ENCODE peak calls at places on chromosomes 13 and 19, in four cellular contexts. One of them, this sample, is unnamed.

GRCh38 chr19:17347361-17347760 is 10.0 kb downstream of the GTPBP3 start:
- DNase-seq in dorsolateral prefrontal cortex: no peak
- DNase-seq in uterus: peak
- DNase-seq in IMR-90: peak
- DNase-seq in this sample: no peak

GRCh38 chr13:98307744-98308524 is 130.9 kb upstream of the RNF113B start:
- DNase-seq in dorsolateral prefrontal cortex: no peak
- DNase-seq in uterus: no peak
- DNase-seq in IMR-90: peak
- DNase-seq in this sample: no peak

GRCh38 chr13:103941506-103942148 is 875.4 kb upstream of the SLC10A2 start:
- DNase-seq in dorsolateral prefrontal cortex: no peak
- DNase-seq in uterus: no peak
- DNase-seq in IMR-90: no peak
- DNase-seq in this sample: no peak

GRCh38 chr19:19749332-19750130 is 16.6 kb upstream of the ZNF14 start:
- DNase-seq in dorsolateral prefrontal cortex: no peak
- DNase-seq in uterus: no peak
- DNase-seq in IMR-90: no peak
- DNase-seq in this sample: no peak

GRCh38 chr13:36858285-36858684 is 39.3 kb downstream of the RFXAP start:
- DNase-seq in dorsolateral prefrontal cortex: no peak
- DNase-seq in uterus: no peak
- DNase-seq in IMR-90: peak
- DNase-seq in this sample: no peak

GRCh38 chr13:109146912-109147624 is 517.7 kb downstream of the MYO16 start:
- DNase-seq in dorsolateral prefrontal cortex: no peak
- DNase-seq in uterus: no peak
- DNase-seq in IMR-90: peak
- DNase-seq in this sample: no peak

GRCh38 chr13:112814905-112815585 is 125.2 kb downstream of the ATP11A start:
- DNase-seq in dorsolateral prefrontal cortex: no peak
- DNase-seq in uterus: no peak
- DNase-seq in IMR-90: peak
- DNase-seq in this sample: no peak

GRCh38 chr13:87535911-87536310 is 135.3 kb upstream of the SLITRK5 start:
- DNase-seq in dorsolateral prefrontal cortex: no peak
- DNase-seq in uterus: no peak
- DNase-seq in IMR-90: no peak
- DNase-seq in this sample: no peak

GRCh38 chr19:54287456-54287855 is 6.5 kb upstream of the LILRB2 start:
- DNase-seq in dorsolateral prefrontal cortex: no peak
- DNase-seq in uterus: no peak
- DNase-seq in IMR-90: peak
- DNase-seq in this sample: no peak

GRCh38 chr13:18996221-18996620 is 185.4 kb downstream of the TUBA3C start:
- DNase-seq in dorsolateral prefrontal cortex: no peak
- DNase-seq in uterus: no peak
- DNase-seq in IMR-90: no peak
- DNase-seq in this sample: no peak

GRCh38 chr19:19132912-19133311 is 5.4 kb downstream of the TMEM161A start:
- DNase-seq in dorsolateral prefrontal cortex: no peak
- DNase-seq in uterus: no peak
- DNase-seq in IMR-90: no peak
- DNase-seq in this sample: no peak

GRCh38 chr19:40717880-40718773 is 1.2 kb downstream of the ITPKC start:
- DNase-seq in dorsolateral prefrontal cortex: no peak
- DNase-seq in uterus: peak
- DNase-seq in IMR-90: peak
- DNase-seq in this sample: no peak

GRCh38 chr13:80704369-80704768 is 363.4 kb upstream of the SPRY2 start:
- DNase-seq in dorsolateral prefrontal cortex: no peak
- DNase-seq in uterus: no peak
- DNase-seq in IMR-90: no peak
- DNase-seq in this sample: no peak

DNA sequence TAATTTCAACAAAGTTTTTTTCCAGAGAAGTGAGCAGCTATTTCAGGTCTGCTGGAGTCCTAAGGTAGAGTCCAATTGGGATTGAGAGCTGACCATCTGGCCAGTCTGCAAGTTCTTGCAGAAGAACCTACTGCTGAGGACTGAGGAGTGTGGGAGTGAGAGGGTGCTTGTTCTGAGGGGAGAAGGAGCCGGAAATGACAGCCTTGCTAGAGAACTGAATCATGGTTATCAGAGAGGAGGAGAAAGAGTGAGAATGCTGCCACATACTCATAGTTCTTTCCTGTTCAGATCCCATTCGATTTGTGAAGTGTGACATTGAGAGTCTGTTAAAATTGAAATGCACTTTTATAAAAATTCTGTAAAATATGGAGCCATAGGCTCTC is 350.0 kb downstream of the KCNRG start:
- DNase-seq in dorsolateral prefrontal cortex: no peak
- DNase-seq in uterus: no peak
- DNase-seq in IMR-90: no peak
- DNase-seq in this sample: no peak
- H3K27ac ChIP-seq in dorsolateral prefrontal cortex: no peak
- H3K27ac ChIP-seq in uterus: no peak
- H3K27ac ChIP-seq in IMR-90: no peak
- H3K27ac ChIP-seq in this sample: no peak

GRCh38 chr19:28235606-28236125 is 977.3 kb downstream of the UQCRFS1 start:
- DNase-seq in dorsolateral prefrontal cortex: no peak
- DNase-seq in uterus: no peak
- DNase-seq in IMR-90: no peak
- DNase-seq in this sample: no peak
- H3K27ac ChIP-seq in dorsolateral prefrontal cortex: no peak
- H3K27ac ChIP-seq in uterus: no peak
- H3K27ac ChIP-seq in IMR-90: no peak
- H3K27ac ChIP-seq in this sample: no peak

GRCh38 chr19:3697671-3698385 is 2.4 kb downstream of the PIP5K1C start:
- DNase-seq in dorsolateral prefrontal cortex: no peak
- DNase-seq in uterus: no peak
- DNase-seq in IMR-90: no peak
- DNase-seq in this sample: no peak
- H3K27ac ChIP-seq in dorsolateral prefrontal cortex: peak
- H3K27ac ChIP-seq in uterus: peak
- H3K27ac ChIP-seq in IMR-90: no peak
- H3K27ac ChIP-seq in this sample: peak

GRCh38 chr19:7943444-7944176 is at the start of gene TIMM44:
- DNase-seq in dorsolateral prefrontal cortex: peak
- DNase-seq in uterus: peak
- DNase-seq in IMR-90: peak
- DNase-seq in this sample: peak

GRCh38 chr19:7940841-7941240 is 2.6 kb downstream of the TIMM44 start:
- DNase-seq in dorsolateral prefrontal cortex: no peak
- DNase-seq in uterus: no peak
- DNase-seq in IMR-90: no peak
- DNase-seq in this sample: no peak

GRCh38 chr19:7944177-7944761 is 803 bp upstream of the TIMM44 start:
- DNase-seq in dorsolateral prefrontal cortex: peak
- DNase-seq in uterus: peak
- DNase-seq in IMR-90: peak
- DNase-seq in this sample: peak

GRCh38 chr19:7941895-7942596 is 1.4 kb downstream of the TIMM44 start:
- DNase-seq in dorsolateral prefrontal cortex: no peak
- DNase-seq in uterus: no peak
- DNase-seq in IMR-90: no peak
- DNase-seq in this sample: no peak

DNA sequence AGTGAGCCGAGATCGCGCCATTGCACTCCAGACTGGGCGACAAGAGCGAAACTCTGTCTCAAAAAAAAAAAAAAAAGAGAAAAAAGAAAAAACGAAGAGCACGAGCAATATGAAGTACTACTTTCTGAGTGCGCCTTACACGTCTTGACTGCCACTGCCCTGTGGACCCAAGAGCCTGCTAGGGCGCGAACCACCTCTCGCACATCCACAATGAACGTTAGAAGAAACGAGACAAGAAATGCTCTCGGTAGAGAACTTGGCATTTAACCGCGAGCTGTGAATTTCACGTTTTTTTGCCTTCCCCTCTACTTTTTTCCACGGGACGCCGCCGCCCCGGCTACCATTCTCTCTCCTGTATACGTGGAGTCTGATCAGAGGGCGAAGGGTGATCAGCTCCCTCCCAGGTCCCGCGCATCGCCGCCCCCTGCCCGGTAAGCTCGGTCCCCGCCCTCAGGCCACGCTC is 454 bp downstream of the TIMM44 start:
- DNase-seq in dorsolateral prefrontal cortex: no peak
- DNase-seq in uterus: no peak
- DNase-seq in IMR-90: no peak
- DNase-seq in this sample: no peak
- H3K27ac ChIP-seq in dorsolateral prefrontal cortex: peak
- H3K27ac ChIP-seq in uterus: peak
- H3K27ac ChIP-seq in IMR-90: peak
- H3K27ac ChIP-seq in this sample: peak

GRCh38 chr19:46741447-46741846 is 4.4 kb upstream of the FKRP start:
- DNase-seq in dorsolateral prefrontal cortex: no peak
- DNase-seq in uterus: no peak
- DNase-seq in IMR-90: no peak
- DNase-seq in this sample: no peak

GRCh38 chr19:46745030-46745429 is 827 bp upstream of the FKRP start:
- DNase-seq in dorsolateral prefrontal cortex: no peak
- DNase-seq in uterus: no peak
- DNase-seq in IMR-90: no peak
- DNase-seq in this sample: no peak

GRCh38 chr19:46745521-46746280 is at the start of gene FKRP:
- DNase-seq in dorsolateral prefrontal cortex: no peak
- DNase-seq in uterus: no peak
- DNase-seq in IMR-90: no peak
- DNase-seq in this sample: peak

GRCh38 chr19:46746281-46746965 is at the start of gene STRN4:
- DNase-seq in dorsolateral prefrontal cortex: no peak
- DNase-seq in uterus: no peak
- DNase-seq in IMR-90: no peak
- DNase-seq in this sample: peak

DNA sequence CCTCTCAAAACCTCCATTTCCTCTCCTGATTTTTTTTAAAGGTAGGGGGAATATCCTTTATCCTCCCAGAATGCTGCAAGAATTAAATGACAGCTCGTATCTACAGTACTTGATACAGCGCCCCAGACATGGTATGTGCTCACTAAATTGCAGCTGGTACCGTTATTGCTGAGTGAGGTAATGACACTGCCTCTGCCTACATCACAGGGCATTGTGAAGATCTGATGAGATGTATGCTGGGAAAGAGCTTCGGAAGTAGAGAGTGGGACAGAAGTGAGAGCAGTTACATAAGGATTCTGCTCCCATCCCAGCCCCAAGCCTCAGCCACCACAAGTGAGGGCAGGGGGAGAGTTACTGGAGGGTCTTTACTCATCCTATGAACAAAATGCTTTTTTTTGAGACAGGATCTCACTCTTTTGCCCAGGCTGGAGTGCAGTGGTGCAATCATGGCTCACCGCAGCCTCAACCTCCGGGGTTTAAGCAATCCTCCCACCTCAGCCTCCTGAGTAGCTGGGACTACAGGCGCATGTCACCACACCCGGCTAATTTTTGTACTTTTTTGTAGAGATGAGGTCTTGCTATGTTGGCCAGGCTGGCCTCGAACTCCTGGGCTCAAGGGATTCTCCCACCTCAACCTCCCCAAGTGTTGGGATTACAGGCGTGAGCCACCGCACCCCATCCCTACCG is 1.7 kb upstream of the FKRP start:
- DNase-seq in dorsolateral prefrontal cortex: no peak
- DNase-seq in uterus: no peak
- DNase-seq in IMR-90: no peak
- DNase-seq in this sample: no peak
- H3K27ac ChIP-seq in dorsolateral prefrontal cortex: no peak
- H3K27ac ChIP-seq in uterus: no peak
- H3K27ac ChIP-seq in IMR-90: no peak
- H3K27ac ChIP-seq in this sample: no peak

GRCh38 chr19:38710416-38710702 is 33.9 kb downstream of the CAPN12 start:
- DNase-seq in dorsolateral prefrontal cortex: no peak
- DNase-seq in uterus: no peak
- DNase-seq in IMR-90: no peak
- DNase-seq in this sample: no peak

GRCh38 chr19:38713227-38713649 is 31.0 kb downstream of the CAPN12 start:
- DNase-seq in dorsolateral prefrontal cortex: no peak
- DNase-seq in uterus: peak
- DNase-seq in IMR-90: peak
- DNase-seq in this sample: peak

GRCh38 chr19:38710928-38711725 is 33.1 kb downstream of the CAPN12 start:
- DNase-seq in dorsolateral prefrontal cortex: no peak
- DNase-seq in uterus: no peak
- DNase-seq in IMR-90: no peak
- DNase-seq in this sample: peak

GRCh38 chr19:38712161-38712748 is 32.0 kb downstream of the CAPN12 start:
- DNase-seq in dorsolateral prefrontal cortex: no peak
- DNase-seq in uterus: no peak
- DNase-seq in IMR-90: no peak
- DNase-seq in this sample: no peak

DNA sequence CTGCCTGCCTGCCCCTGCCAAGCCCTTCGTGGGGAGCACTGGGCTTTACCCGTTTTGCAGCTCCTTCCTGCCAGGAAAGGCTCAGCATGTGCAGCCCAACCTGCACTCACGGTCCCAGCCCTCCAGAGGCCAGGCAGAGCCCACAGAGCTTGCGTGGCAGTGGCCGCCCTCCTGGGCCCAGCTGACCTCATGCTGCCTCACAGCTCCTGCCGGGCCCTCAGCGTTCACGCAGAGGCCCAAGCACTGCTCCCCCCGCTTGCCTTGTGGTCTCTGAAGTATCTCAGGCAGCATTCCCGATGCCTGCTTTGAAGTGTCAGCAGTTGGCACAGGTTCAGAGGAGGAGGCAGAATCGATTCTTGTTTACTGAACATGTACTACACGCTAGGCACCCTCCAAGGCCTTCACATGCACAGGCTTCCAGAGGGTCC is 32.5 kb downstream of the CAPN12 start:
- DNase-seq in dorsolateral prefrontal cortex: no peak
- DNase-seq in uterus: no peak
- DNase-seq in IMR-90: peak
- DNase-seq in this sample: no peak
- H3K27ac ChIP-seq in dorsolateral prefrontal cortex: peak
- H3K27ac ChIP-seq in uterus: peak
- H3K27ac ChIP-seq in IMR-90: peak
- H3K27ac ChIP-seq in this sample: peak

GRCh38 chr13:46582190-46582589 is 29.2 kb downstream of the LRCH1 start:
- DNase-seq in dorsolateral prefrontal cortex: no peak
- DNase-seq in uterus: no peak
- DNase-seq in IMR-90: no peak
- DNase-seq in this sample: no peak

GRCh38 chr13:46588019-46588418 is 35.0 kb downstream of the LRCH1 start:
- DNase-seq in dorsolateral prefrontal cortex: no peak
- DNase-seq in uterus: no peak
- DNase-seq in IMR-90: no peak
- DNase-seq in this sample: no peak

GRCh38 chr13:46592410-46592809 is 39.4 kb downstream of the LRCH1 start:
- DNase-seq in dorsolateral prefrontal cortex: no peak
- DNase-seq in uterus: no peak
- DNase-seq in IMR-90: no peak
- DNase-seq in this sample: no peak

GRCh38 chr13:46586766-46587509 is 34.0 kb downstream of the LRCH1 start:
- DNase-seq in dorsolateral prefrontal cortex: no peak
- DNase-seq in uterus: no peak
- DNase-seq in IMR-90: no peak
- DNase-seq in this sample: no peak
- H3K27ac ChIP-seq in dorsolateral prefrontal cortex: no peak
- H3K27ac ChIP-seq in uterus: peak
- H3K27ac ChIP-seq in IMR-90: no peak
- H3K27ac ChIP-seq in this sample: no peak

This sample was measured in substantia nigra.